ENCODE peak calls at places on chromosomes 4 and X, in five cellular contexts. D is adipocyte, Q is uterus, H is mucosa of descending colon, Z is tibial artery. W is an unnamed sample. For H3K4me1, the result is how much of the 10 kb centered on the place peaks cover.

GRCh38 chr4:102663073-102663472 is 97.7 kb downstream of the MANBA start:
- DNase-seq in D (no peak), Q (no peak), H (no peak), Z (no peak), W (no peak)

GRCh38 chr4:99483636-99484035 is 27.2 kb upstream of the C4orf17 start:
- DNase-seq in D (peak), Q (no peak), H (no peak), Z (no peak), W (no peak)

GRCh38 chr4:83686166-83686565 is 150.3 kb downstream of the GPAT3 start:
- DNase-seq in D (peak), Q (no peak), H (no peak), Z (no peak), W (no peak)

GRCh38 chrX:67624324-67624723 is 80.5 kb downstream of the AR start:
- DNase-seq in D (no peak), Q (no peak), H (no peak), Z (no peak), W (no peak)

GRCh38 chrX:141201962-141202361 is 25.0 kb upstream of the LDOC1 start:
- DNase-seq in D (no peak), Q (no peak), H (no peak), Z (no peak), W (no peak)

GRCh38 chr4:183082053-183082452 is 17.0 kb upstream of the WWC2 start:
- DNase-seq in D (no peak), Q (no peak), H (no peak), Z (no peak), W (no peak)

GRCh38 chrX:65300104-65300809 is 234.3 kb downstream of the LAS1L start:
- DNase-seq in D (no peak), Q (no peak), H (no peak), Z (no peak), W (no peak)

GRCh38 chrX:45154033-45154360 is 46.7 kb downstream of the DIPK2B start:
- DNase-seq in D (no peak), Q (no peak), H (no peak), Z (no peak), W (no peak)

GRCh38 chr4:170305627-170306026 is 215.9 kb upstream of the AADAT start:
- DNase-seq in D (peak), Q (no peak), H (no peak), Z (no peak), W (no peak)

GRCh38 chr4:87462102-87462501 is 39.7 kb downstream of the NUDT9 start:
- DNase-seq in D (no peak), Q (no peak), H (no peak), Z (no peak), W (no peak)

GRCh38 chr4:41290486-41290885 is 33.8 kb downstream of the UCHL1 start:
- DNase-seq in D (no peak), Q (no peak), H (no peak), Z (no peak), W (peak)

GRCh38 chr4:112889619-112890294 is 159.7 kb upstream of the ANK2 start:
- DNase-seq in D (peak), Q (peak), H (no peak), Z (no peak), W (no peak)

GRCh38 chr4:145709843-145710242 is 29.9 kb downstream of the C4orf51 start:
- DNase-seq in D (peak), Q (no peak), H (no peak), Z (no peak), W (no peak)

GRCh38 chr4:78951862-78952472 is 12.7 kb upstream of the PAQR3 start:
- DNase-seq in D (peak), Q (no peak), H (no peak), Z (no peak), W (no peak)

GRCh38 chr4:22824091-22824490 is 131.4 kb downstream of the GBA3 start:
- DNase-seq in D (no peak), Q (no peak), H (no peak), Z (no peak), W (no peak)

GRCh38 chr4:153222790-153223417 is 18.7 kb downstream of the TRIM2 start:
- DNase-seq in D (peak), Q (peak), H (peak), Z (peak), W (peak)

GRCh38 chr4:87097075-87097474 is 123.3 kb downstream of the KLHL8 start:
- DNase-seq in D (no peak), Q (no peak), H (no peak), Z (no peak), W (no peak)

GRCh38 chr4:84573738-84574720 is 8.9 kb upstream of the CDS1 start:
- DNase-seq in D (no peak), Q (no peak), H (no peak), Z (no peak), W (no peak)

GRCh38 chr4:181676546-181676945 is 566.7 kb upstream of the TENM3 start:
- DNase-seq in D (no peak), Q (no peak), H (no peak), Z (no peak), W (no peak)

GRCh38 chrX:99480728-99481127 is 929.3 kb downstream of the PCDH19 start:
- DNase-seq in D (no peak), Q (no peak), H (no peak), Z (no peak), W (no peak)

GRCh38 chrX:41153453-41153852 is 68.2 kb downstream of the USP9X start:
- DNase-seq in D (peak), Q (no peak), H (no peak), Z (no peak), W (no peak)

GRCh38 chr4:144873591-144873990 is 224.4 kb downstream of the ANAPC10 start:
- DNase-seq in D (no peak), Q (no peak), H (no peak), Z (no peak), W (no peak)

GRCh38 chr4:10013722-10014121 is 7.6 kb downstream of the SLC2A9 start:
- DNase-seq in D (no peak), Q (no peak), H (peak), Z (no peak), W (peak)

GRCh38 chr4:136831553-136831952 is 700.7 kb downstream of the PCDH18 start:
- DNase-seq in D (no peak), Q (no peak), H (no peak), Z (no peak), W (no peak)

GRCh38 chr4:150673793-150674192 is 91.8 kb downstream of the MAB21L2 start:
- DNase-seq in D (no peak), Q (no peak), H (no peak), Z (no peak), W (no peak)

GRCh38 chr4:157270552-157270951 is 50.0 kb downstream of the GRIA2 start:
- DNase-seq in D (no peak), Q (no peak), H (no peak), Z (no peak), W (no peak)

GRCh38 chr4:157220026-157220881 is at the start of gene GRIA2:
- DNase-seq in D (peak), Q (peak), H (no peak), Z (peak), W (no peak)

GRCh38 chrX:148270499-148270898 is 229.9 kb upstream of the AFF2 start:
- DNase-seq in D (no peak), Q (no peak), H (no peak), Z (no peak), W (no peak)

GRCh38 chrX:19889582-19890342 is 2.4 kb upstream of the SH3KBP1 start:
- DNase-seq in D (peak), Q (peak), H (no peak), Z (no peak), W (no peak)

GRCh38 chr4:87038837-87039715 is 104.3 kb downstream of the AFF1 start:
- DNase-seq in D (peak), Q (peak), H (no peak), Z (peak), W (peak)

GRCh38 chrX:87525771-87526229 is 8.2 kb downstream of the KLHL4 start:
- DNase-seq in D (no peak), Q (no peak), H (no peak), Z (no peak), W (no peak)

GRCh38 chr4:68109891-68110290 is 19.8 kb downstream of the TMPRSS11F start:
- DNase-seq in D (no peak), Q (no peak), H (no peak), Z (no peak), W (no peak)

GRCh38 chr4:99447079-99447478 is 11.9 kb upstream of the ADH7 start:
- DNase-seq in D (peak), Q (no peak), H (no peak), Z (no peak), W (no peak)

GRCh38 chrX:139642241-139642927 is 65.6 kb downstream of the MCF2 start:
- DNase-seq in D (peak), Q (no peak), H (no peak), Z (no peak), W (no peak)

GRCh38 chrX:139639253-139639652 is 68.7 kb downstream of the MCF2 start:
- DNase-seq in D (no peak), Q (no peak), H (no peak), Z (no peak), W (no peak)

GRCh38 chrX:139640259-139640658 is 67.7 kb downstream of the MCF2 start:
- DNase-seq in D (no peak), Q (no peak), H (no peak), Z (no peak), W (no peak)
- H3K4me1 ChIP-seq in D (under half), Q (under half), H (under half), Z (under half), W (under half)

DNA sequence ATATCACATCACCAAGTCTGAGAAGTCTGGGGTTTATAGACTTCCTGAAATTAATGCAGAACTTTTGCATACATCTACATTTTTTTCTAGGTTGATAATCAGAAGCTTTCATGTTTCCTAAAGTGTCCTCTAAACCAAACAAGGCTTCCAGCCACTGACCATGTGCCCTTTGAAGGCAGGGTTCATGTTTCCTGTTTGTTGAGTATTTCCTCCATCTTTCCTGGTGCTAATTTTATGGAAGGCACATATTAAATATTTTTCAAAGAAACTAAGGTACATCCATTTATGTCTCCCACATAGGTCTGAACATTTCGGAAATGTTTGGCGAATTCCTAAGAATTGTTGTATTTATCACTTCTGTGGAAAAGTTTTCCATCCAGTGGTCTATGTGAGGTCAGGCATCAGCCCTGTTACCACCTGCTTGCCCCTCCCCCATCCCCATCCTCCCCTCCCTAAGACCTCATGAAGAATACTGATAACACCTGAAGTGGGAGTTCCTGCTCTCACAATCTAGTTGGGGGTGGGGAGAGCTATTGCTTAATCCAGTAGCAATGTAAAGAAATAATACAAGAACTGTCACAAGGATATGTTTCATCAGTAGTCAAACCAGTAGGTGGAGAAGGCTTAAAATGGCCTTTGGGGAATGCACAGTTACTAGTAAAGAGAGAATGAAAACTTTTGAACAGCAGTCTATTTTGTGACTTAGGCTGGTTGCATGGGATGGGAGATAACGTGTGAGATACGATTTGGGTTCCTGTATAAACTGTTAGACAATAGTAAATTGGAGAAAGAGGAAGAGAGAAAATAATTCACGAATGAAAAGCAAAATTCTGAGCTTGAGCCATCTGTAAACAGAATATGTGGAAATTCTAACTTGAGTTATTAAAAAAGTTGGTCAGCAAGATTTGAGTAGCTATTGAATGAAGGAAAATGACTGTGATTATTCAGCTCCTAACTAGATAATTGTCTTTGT is 5.9 kb downstream of the GALNT7 start:
- DNase-seq in D (no peak), Q (no peak), H (no peak), Z (no peak), W (no peak)
- H3K4me1 ChIP-seq in D (under half), Q (under half), H (under half), Z (under half), W (under half)

DNA sequence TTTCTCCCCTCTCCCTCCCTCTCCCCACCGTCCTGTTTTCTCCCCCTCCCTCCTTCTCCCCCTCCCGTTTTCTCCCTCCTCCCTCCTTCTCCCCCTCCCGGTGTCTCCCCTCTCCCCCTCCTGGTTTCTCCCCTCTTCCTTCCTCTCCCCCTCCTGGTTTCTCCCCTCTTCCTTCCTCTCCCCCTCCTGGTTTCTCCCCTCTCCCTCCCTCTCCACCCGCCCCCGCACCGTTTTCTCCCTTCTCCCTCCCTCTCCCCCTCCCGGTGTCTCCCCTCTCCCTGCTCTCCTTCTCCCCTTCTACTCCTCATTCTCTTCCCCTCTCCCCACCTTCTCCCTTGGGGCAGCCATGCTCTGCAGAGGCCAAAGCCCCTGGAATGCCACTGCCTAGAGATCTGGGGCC is 12.1 kb downstream of the SH3TC1 start:
- DNase-seq in D (no peak), Q (no peak), H (peak), Z (no peak), W (no peak)
- H3K4me1 ChIP-seq in D (under half), Q (under half), H (under half), Z (under half), W (under half)

GRCh38 chrX:136166221-136166855 is 19.0 kb downstream of the FHL1 start:
- DNase-seq in D (peak), Q (peak), H (no peak), Z (no peak), W (no peak)

GRCh38 chrX:136168929-136169735 is 21.8 kb downstream of the FHL1 start:
- DNase-seq in D (peak), Q (peak), H (no peak), Z (peak), W (peak)

GRCh38 chrX:136171420-136171819 is 24.1 kb downstream of the FHL1 start:
- DNase-seq in D (no peak), Q (no peak), H (no peak), Z (no peak), W (no peak)

GRCh38 chrX:136170109-136170800 is 22.9 kb downstream of the FHL1 start:
- DNase-seq in D (peak), Q (peak), H (no peak), Z (no peak), W (peak)
- H3K4me1 ChIP-seq in D (half or more), Q (under half), H (under half), Z (half or more), W (half or more)

W was measured in left ventricle myocardium inferior.